ENCODE peak calls at places on chromosomes 7 and 10, in eight cellular contexts. One of them, this sample, is unnamed.

GRCh38 chr7:6725003-6725402 is 18.3 kb upstream of the ZNF12 start:
- DNase-seq in retina: no peak
- DNase-seq in nephron progenitor cell: no peak
- DNase-seq in aorta: no peak
- DNase-seq in dorsolateral prefrontal cortex: no peak
- DNase-seq in colonic mucosa: no peak
- DNase-seq in HT1080: no peak
- DNase-seq in BJ: no peak
- DNase-seq in this sample: no peak

GRCh38 chr10:35127289-35127891 is 744 bp downstream of the CREM start:
- DNase-seq in retina: peak
- DNase-seq in nephron progenitor cell: peak
- DNase-seq in aorta: peak
- DNase-seq in dorsolateral prefrontal cortex: no peak
- DNase-seq in colonic mucosa: peak
- DNase-seq in HT1080: peak
- DNase-seq in BJ: peak
- DNase-seq in this sample: peak

GRCh38 chr7:27116962-27117686 is 13.4 kb downstream of the HOXA4 start:
- DNase-seq in retina: no peak
- DNase-seq in nephron progenitor cell: peak
- DNase-seq in aorta: no peak
- DNase-seq in dorsolateral prefrontal cortex: no peak
- DNase-seq in colonic mucosa: peak
- DNase-seq in HT1080: no peak
- DNase-seq in BJ: no peak
- DNase-seq in this sample: no peak

GRCh38 chr10:22010973-22011408 is 7.5 kb upstream of the DNAJC1 start:
- DNase-seq in retina: no peak
- DNase-seq in nephron progenitor cell: no peak
- DNase-seq in aorta: no peak
- DNase-seq in dorsolateral prefrontal cortex: no peak
- DNase-seq in colonic mucosa: no peak
- DNase-seq in HT1080: no peak
- DNase-seq in BJ: no peak
- DNase-seq in this sample: no peak

GRCh38 chr7:55641273-55641691 is 69.0 kb upstream of the VOPP1 start:
- DNase-seq in retina: peak
- DNase-seq in nephron progenitor cell: peak
- DNase-seq in aorta: no peak
- DNase-seq in dorsolateral prefrontal cortex: no peak
- DNase-seq in colonic mucosa: peak
- DNase-seq in HT1080: peak
- DNase-seq in BJ: peak
- DNase-seq in this sample: peak

GRCh38 chr10:31319602-31320178 is 674 bp downstream of the ZEB1 start:
- DNase-seq in retina: no peak
- DNase-seq in nephron progenitor cell: no peak
- DNase-seq in aorta: peak
- DNase-seq in dorsolateral prefrontal cortex: no peak
- DNase-seq in colonic mucosa: no peak
- DNase-seq in HT1080: no peak
- DNase-seq in BJ: no peak
- DNase-seq in this sample: no peak

GRCh38 chr10:6486280-6486679 is 93.8 kb downstream of the PRKCQ start:
- DNase-seq in retina: no peak
- DNase-seq in nephron progenitor cell: no peak
- DNase-seq in aorta: no peak
- DNase-seq in dorsolateral prefrontal cortex: no peak
- DNase-seq in colonic mucosa: no peak
- DNase-seq in HT1080: no peak
- DNase-seq in BJ: no peak
- DNase-seq in this sample: no peak

GRCh38 chr10:69335063-69335587 is 56.8 kb downstream of the HK1 start:
- DNase-seq in retina: no peak
- DNase-seq in nephron progenitor cell: no peak
- DNase-seq in aorta: peak
- DNase-seq in dorsolateral prefrontal cortex: no peak
- DNase-seq in colonic mucosa: no peak
- DNase-seq in HT1080: no peak
- DNase-seq in BJ: no peak
- DNase-seq in this sample: no peak

GRCh38 chr7:39644170-39644569 is 20.8 kb downstream of the RALA start:
- DNase-seq in retina: no peak
- DNase-seq in nephron progenitor cell: no peak
- DNase-seq in aorta: no peak
- DNase-seq in dorsolateral prefrontal cortex: no peak
- DNase-seq in colonic mucosa: no peak
- DNase-seq in HT1080: peak
- DNase-seq in BJ: no peak
- DNase-seq in this sample: no peak

GRCh38 chr7:38525857-38526256 is 105.3 kb downstream of the AMPH start:
- DNase-seq in retina: no peak
- DNase-seq in nephron progenitor cell: no peak
- DNase-seq in aorta: no peak
- DNase-seq in dorsolateral prefrontal cortex: no peak
- DNase-seq in colonic mucosa: no peak
- DNase-seq in HT1080: no peak
- DNase-seq in BJ: no peak
- DNase-seq in this sample: no peak

GRCh38 chr7:150966002-150966401 is 12.1 kb downstream of the KCNH2 start:
- DNase-seq in retina: no peak
- DNase-seq in nephron progenitor cell: no peak
- DNase-seq in aorta: no peak
- DNase-seq in dorsolateral prefrontal cortex: no peak
- DNase-seq in colonic mucosa: no peak
- DNase-seq in HT1080: no peak
- DNase-seq in BJ: no peak
- DNase-seq in this sample: peak

GRCh38 chr7:151139071-151139521 is 28.4 kb downstream of the GBX1 start:
- DNase-seq in retina: peak
- DNase-seq in nephron progenitor cell: no peak
- DNase-seq in aorta: peak
- DNase-seq in dorsolateral prefrontal cortex: no peak
- DNase-seq in colonic mucosa: no peak
- DNase-seq in HT1080: no peak
- DNase-seq in BJ: no peak
- DNase-seq in this sample: peak

GRCh38 chr7:107660381-107661080 is at the start of gene SLC26A4:
- DNase-seq in retina: peak
- DNase-seq in nephron progenitor cell: peak
- DNase-seq in aorta: peak
- DNase-seq in dorsolateral prefrontal cortex: no peak
- DNase-seq in colonic mucosa: no peak
- DNase-seq in HT1080: no peak
- DNase-seq in BJ: no peak
- DNase-seq in this sample: no peak

GRCh38 chr7:70706204-70706603 is 425.7 kb upstream of the GALNT17 start:
- DNase-seq in retina: no peak
- DNase-seq in nephron progenitor cell: no peak
- DNase-seq in aorta: no peak
- DNase-seq in dorsolateral prefrontal cortex: no peak
- DNase-seq in colonic mucosa: no peak
- DNase-seq in HT1080: no peak
- DNase-seq in BJ: no peak
- DNase-seq in this sample: no peak

GRCh38 chr10:124636271-124636993 is 107.7 kb downstream of the FAM53B start:
- DNase-seq in retina: no peak
- DNase-seq in nephron progenitor cell: no peak
- DNase-seq in aorta: no peak
- DNase-seq in dorsolateral prefrontal cortex: no peak
- DNase-seq in colonic mucosa: no peak
- DNase-seq in HT1080: no peak
- DNase-seq in BJ: no peak
- DNase-seq in this sample: no peak

GRCh38 chr10:124685251-124685650 is 58.9 kb downstream of the FAM53B start:
- DNase-seq in retina: no peak
- DNase-seq in nephron progenitor cell: no peak
- DNase-seq in aorta: no peak
- DNase-seq in dorsolateral prefrontal cortex: no peak
- DNase-seq in colonic mucosa: no peak
- DNase-seq in HT1080: no peak
- DNase-seq in BJ: no peak
- DNase-seq in this sample: no peak

GRCh38 chr7:82506702-82507101 is 63.1 kb upstream of the CACNA2D1 start:
- DNase-seq in retina: no peak
- DNase-seq in nephron progenitor cell: peak
- DNase-seq in aorta: peak
- DNase-seq in dorsolateral prefrontal cortex: peak
- DNase-seq in colonic mucosa: no peak
- DNase-seq in HT1080: no peak
- DNase-seq in BJ: no peak
- DNase-seq in this sample: peak

GRCh38 chr10:13630231-13630630 is 43.5 kb downstream of the PRPF18 start:
- DNase-seq in retina: no peak
- DNase-seq in nephron progenitor cell: no peak
- DNase-seq in aorta: no peak
- DNase-seq in dorsolateral prefrontal cortex: no peak
- DNase-seq in colonic mucosa: no peak
- DNase-seq in HT1080: no peak
- DNase-seq in BJ: no peak
- DNase-seq in this sample: no peak

GRCh38 chr10:44971935-44972792 is 6.4 kb downstream of the DEPP1 start:
- DNase-seq in retina: no peak
- DNase-seq in nephron progenitor cell: no peak
- DNase-seq in aorta: no peak
- DNase-seq in dorsolateral prefrontal cortex: no peak
- DNase-seq in colonic mucosa: no peak
- DNase-seq in HT1080: no peak
- DNase-seq in BJ: no peak
- DNase-seq in this sample: no peak

GRCh38 chr10:63199716-63200115 is 66.6 kb downstream of the NRBF2 start:
- DNase-seq in retina: no peak
- DNase-seq in nephron progenitor cell: no peak
- DNase-seq in aorta: no peak
- DNase-seq in dorsolateral prefrontal cortex: no peak
- DNase-seq in colonic mucosa: no peak
- DNase-seq in HT1080: no peak
- DNase-seq in BJ: no peak
- DNase-seq in this sample: no peak

GRCh38 chr7:115015619-115016018 is 93.7 kb downstream of the MDFIC start:
- DNase-seq in retina: no peak
- DNase-seq in nephron progenitor cell: no peak
- DNase-seq in aorta: no peak
- DNase-seq in dorsolateral prefrontal cortex: no peak
- DNase-seq in colonic mucosa: no peak
- DNase-seq in HT1080: no peak
- DNase-seq in BJ: peak
- DNase-seq in this sample: no peak

GRCh38 chr10:45433716-45434469 is 59.9 kb downstream of the ALOX5 start:
- DNase-seq in retina: no peak
- DNase-seq in nephron progenitor cell: no peak
- DNase-seq in aorta: no peak
- DNase-seq in dorsolateral prefrontal cortex: no peak
- DNase-seq in colonic mucosa: no peak
- DNase-seq in HT1080: no peak
- DNase-seq in BJ: no peak
- DNase-seq in this sample: no peak

GRCh38 chr10:17005621-17006566 is 123.7 kb downstream of the CUBN start:
- DNase-seq in retina: no peak
- DNase-seq in nephron progenitor cell: no peak
- DNase-seq in aorta: no peak
- DNase-seq in dorsolateral prefrontal cortex: no peak
- DNase-seq in colonic mucosa: no peak
- DNase-seq in HT1080: no peak
- DNase-seq in BJ: no peak
- DNase-seq in this sample: no peak

GRCh38 chr7:143126146-143126545 is 5.7 kb upstream of the PIP start:
- DNase-seq in retina: no peak
- DNase-seq in nephron progenitor cell: no peak
- DNase-seq in aorta: no peak
- DNase-seq in dorsolateral prefrontal cortex: no peak
- DNase-seq in colonic mucosa: no peak
- DNase-seq in HT1080: peak
- DNase-seq in BJ: peak
- DNase-seq in this sample: no peak

GRCh38 chr10:128036011-128036615 is 90.1 kb downstream of the MKI67 start:
- DNase-seq in retina: no peak
- DNase-seq in nephron progenitor cell: no peak
- DNase-seq in aorta: peak
- DNase-seq in dorsolateral prefrontal cortex: no peak
- DNase-seq in colonic mucosa: no peak
- DNase-seq in HT1080: no peak
- DNase-seq in BJ: no peak
- DNase-seq in this sample: no peak

GRCh38 chr7:31938650-31939049 is 131.6 kb downstream of the PDE1C start:
- DNase-seq in retina: no peak
- DNase-seq in nephron progenitor cell: no peak
- DNase-seq in aorta: no peak
- DNase-seq in dorsolateral prefrontal cortex: no peak
- DNase-seq in colonic mucosa: no peak
- DNase-seq in HT1080: peak
- DNase-seq in BJ: no peak
- DNase-seq in this sample: no peak

GRCh38 chr7:80255656-80256055 is 121.0 kb downstream of the GNAI1 start:
- DNase-seq in retina: peak
- DNase-seq in nephron progenitor cell: no peak
- DNase-seq in aorta: no peak
- DNase-seq in dorsolateral prefrontal cortex: no peak
- DNase-seq in colonic mucosa: no peak
- DNase-seq in HT1080: no peak
- DNase-seq in BJ: no peak
- DNase-seq in this sample: no peak

GRCh38 chr7:66517212-66517909 is 111.3 kb upstream of the KCTD7 start:
- DNase-seq in retina: no peak
- DNase-seq in nephron progenitor cell: no peak
- DNase-seq in aorta: no peak
- DNase-seq in dorsolateral prefrontal cortex: no peak
- DNase-seq in colonic mucosa: no peak
- DNase-seq in HT1080: no peak
- DNase-seq in BJ: no peak
- DNase-seq in this sample: no peak

GRCh38 chr7:20351901-20352300 is 21.2 kb downstream of the ITGB8 start:
- DNase-seq in retina: no peak
- DNase-seq in nephron progenitor cell: no peak
- DNase-seq in aorta: no peak
- DNase-seq in dorsolateral prefrontal cortex: no peak
- DNase-seq in colonic mucosa: no peak
- DNase-seq in HT1080: peak
- DNase-seq in BJ: peak
- DNase-seq in this sample: no peak

This sample was measured in BE2C.